ENCODE peak calls at places on chromosomes 4 and X, in seven cellular contexts. F is activated CD4-positive, alpha-beta T cell treated with anti-CD3 and anti-CD28 coated beads, Interleukin-2, amount 10 ng/mL, durations not matched to agents 7 days and 5 days; R is ACHN; N is CD4-positive, CD25-positive, alpha-beta regulatory T cell; E is HFFc6; H is Ammon's horn; Z is brain microvascular endothelial cell. S is an unnamed sample.

GRCh38 chr4:174631901-174632758 is 109.8 kb upstream of the HPGD start:
- DNase-seq in Z (peak), H (peak), E (no peak), F (peak), R (peak), N (no peak), S (peak)

GRCh38 chr4:75715105-75715799 is 9.1 kb upstream of the USO1 start:
- DNase-seq in F (no peak), N (no peak), Z (no peak), R (no peak), H (peak), E (peak), S (peak)

GRCh38 chrX:147884958-147885357 is 26.8 kb upstream of the FMR1 start:
- DNase-seq in F (no peak), H (no peak), E (no peak), R (no peak), N (no peak), Z (no peak), S (no peak)

GRCh38 chr4:14994242-14994641 is 8.0 kb upstream of the CPEB2 start:
- DNase-seq in E (no peak), Z (peak), N (no peak), H (no peak), R (no peak), F (no peak), S (peak)

GRCh38 chr4:157143365-157143764 is 67.4 kb downstream of the GLRB start:
- DNase-seq in F (no peak), E (no peak), R (no peak), Z (no peak), N (no peak), H (no peak), S (no peak)

GRCh38 chr4:140152760-140153418 is 1.1 kb downstream of the MAML3 start:
- DNase-seq in N (peak), H (peak), R (peak), F (peak), Z (peak), E (no peak), S (peak)

GRCh38 chrX:40644821-40645358 is 2.5 kb downstream of the CXorf38 start:
- DNase-seq in R (peak), F (peak), Z (peak), E (peak), N (peak), H (peak), S (peak)

GRCh38 chr4:123495530-123495929 is 98.9 kb downstream of the SPRY1 start:
- DNase-seq in H (no peak), N (no peak), F (no peak), R (no peak), Z (peak), E (no peak), S (no peak)

GRCh38 chrX:97638621-97639020 is 754.9 kb downstream of the RPA4 start:
- DNase-seq in N (no peak), H (no peak), R (no peak), E (no peak), Z (no peak), F (no peak), S (no peak)

GRCh38 chr4:58760737-58761136 is 1650.6 kb upstream of the IGFBP7 start:
- DNase-seq in E (no peak), R (peak), F (no peak), N (no peak), H (peak), Z (no peak), S (no peak)

GRCh38 chr4:13059015-13059414 is 425.1 kb downstream of the RAB28 start:
- DNase-seq in F (no peak), H (no peak), N (no peak), Z (no peak), R (no peak), E (no peak), S (no peak)

GRCh38 chr4:38065181-38065580 is 105.0 kb downstream of the PTTG2 start:
- DNase-seq in N (no peak), F (no peak), E (no peak), R (no peak), H (no peak), Z (no peak), S (no peak)

GRCh38 chr4:173450281-173450680 is 51.4 kb upstream of the SCRG1 start:
- DNase-seq in N (no peak), H (no peak), E (no peak), F (no peak), Z (peak), R (no peak), S (peak)

GRCh38 chr4:84502333-84502954 is 3.4 kb upstream of the NKX6-1 start:
- DNase-seq in N (no peak), F (no peak), E (no peak), H (no peak), R (no peak), Z (no peak), S (no peak)

GRCh38 chr4:150078996-150079581 is 844 bp downstream of the DCLK2 start:
- DNase-seq in N (no peak), F (peak), Z (peak), R (peak), E (peak), H (peak), S (no peak)

GRCh38 chr4:23034726-23035125 is 342.0 kb downstream of the GBA3 start:
- DNase-seq in N (no peak), F (no peak), Z (no peak), H (no peak), E (no peak), R (no peak), S (no peak)

GRCh38 chrX:95318882-95319281 is 1365.8 kb upstream of the DIAPH2 start:
- DNase-seq in E (no peak), Z (no peak), N (no peak), F (no peak), R (peak), H (no peak), S (no peak)

GRCh38 chr4:62210521-62210920 is 1010.4 kb downstream of the ADGRL3 start:
- DNase-seq in N (no peak), E (no peak), F (no peak), H (no peak), R (no peak), Z (no peak), S (peak)

GRCh38 chrX:47936224-47936939 is 67.4 kb downstream of the ZNF182 start:
- DNase-seq in N (no peak), R (no peak), E (no peak), H (peak), F (peak), Z (no peak), S (no peak)

GRCh38 chr4:153383131-153383530 is 38.6 kb downstream of the MND1 start:
- DNase-seq in N (no peak), R (no peak), Z (peak), E (no peak), F (no peak), H (no peak), S (peak)

GRCh38 chr4:44447563-44448504 is 775 bp downstream of the KCTD8 start:
- DNase-seq in Z (no peak), N (no peak), F (no peak), R (no peak), H (peak), E (no peak), S (peak)

GRCh38 chr4:126851391-126851790 is 781.4 kb upstream of the INTU start:
- DNase-seq in H (no peak), F (no peak), N (no peak), Z (no peak), R (peak), E (no peak), S (peak)

GRCh38 chr4:40322853-40323252 is 12.3 kb upstream of the CHRNA9 start:
- DNase-seq in Z (no peak), E (peak), R (no peak), N (no peak), H (no peak), F (no peak), S (peak)

GRCh38 chrX:85922821-85923220 is 124.5 kb downstream of the CHM start:
- DNase-seq in E (peak), Z (peak), R (no peak), N (no peak), H (peak), F (no peak), S (peak)

GRCh38 chr4:66169341-66169740 is 499.1 kb upstream of the EPHA5 start:
- DNase-seq in Z (peak), H (no peak), N (no peak), E (no peak), R (peak), F (no peak), S (peak)

GRCh38 chrX:55709735-55710134 is 7.8 kb upstream of the RRAGB start:
- DNase-seq in H (no peak), Z (no peak), R (peak), E (no peak), F (no peak), N (no peak), S (peak)

GRCh38 chr4:158870282-158871049 is 101.6 kb downstream of the FNIP2 start:
- DNase-seq in N (no peak), R (no peak), F (no peak), H (no peak), Z (no peak), E (no peak), S (no peak)

GRCh38 chr4:174663254-174663653 is 141.0 kb upstream of the HPGD start:
- DNase-seq in E (no peak), F (no peak), Z (no peak), H (no peak), N (no peak), R (no peak), S (peak)

GRCh38 chr4:108560624-108561023 is 59.8 kb upstream of the RPL34 start:
- DNase-seq in H (no peak), Z (peak), N (no peak), E (no peak), R (no peak), F (no peak), S (no peak)

GRCh38 chr4:129362685-129363274 is 266.8 kb downstream of the C4orf33 start:
- DNase-seq in E (peak), R (peak), Z (peak), F (peak), N (peak), H (peak), S (peak)

GRCh38 chr4:11912886-11913285 is 484.2 kb upstream of the HS3ST1 start:
- DNase-seq in N (no peak), E (no peak), Z (peak), R (no peak), H (no peak), F (no peak), S (peak)

GRCh38 chr4:10296730-10297129 is 160.5 kb downstream of the ZNF518B start:
- DNase-seq in H (peak), F (no peak), E (peak), Z (no peak), N (no peak), R (no peak), S (no peak)

GRCh38 chrX:113287761-113288160 is 447.1 kb upstream of the AMOT start:
- DNase-seq in F (no peak), Z (no peak), H (no peak), N (no peak), R (no peak), E (no peak), S (no peak)

GRCh38 chr4:144304025-144304424 is 163.5 kb upstream of the GYPA start:
- DNase-seq in N (no peak), F (no peak), R (no peak), H (no peak), E (no peak), Z (no peak), S (peak)